ENCODE peak calls at places on chromosomes 2 and 18, in eight cellular contexts. Y, C, X, J, E, H, I and R are unnamed samples.

GRCh38 chr2:161199885-161200284 is 39.7 kb downstream of the TANK start:
- DNase-seq in X (peak; percentile 9), Y (no peak), C (no peak), I (no peak), J (no peak), E (no peak), H (no peak), R (no peak)

GRCh38 chr18:68713131-68713530 is 1.8 kb downstream of the TMX3 start:
- DNase-seq in H (no peak), Y (peak; percentile 51), C (no peak), E (no peak), J (no peak), X (no peak), I (no peak), R (no peak)

GRCh38 chr2:46379213-46380037 is 82.2 kb downstream of the EPAS1 start:
- DNase-seq in C (no peak), I (peak; percentile 54), X (no peak), Y (peak; percentile 36), J (no peak), E (peak; percentile 11), H (peak; percentile 73), R (no peak)

GRCh38 chr2:42959148-42959992 is 167.0 kb upstream of the HAAO start:
- DNase-seq in I (peak; percentile 97), C (no peak), E (peak; percentile 56), X (no peak), J (no peak), H (peak; percentile 67), Y (peak; percentile 42), R (no peak)

GRCh38 chr2:80078290-80079036 is 226.1 kb downstream of the LRRTM1 start:
- DNase-seq in J (no peak), I (no peak), Y (no peak), H (peak; percentile 86), C (no peak), E (no peak), X (no peak), R (no peak)

GRCh38 chr2:97714950-97715652 is 1.7 kb downstream of the ZAP70 start:
- DNase-seq in X (no peak), C (no peak), Y (peak; percentile 48), E (no peak), J (no peak), H (no peak), I (no peak), R (no peak)

GRCh38 chr2:237631029-237631785 is 3.8 kb downstream of the LRRFIP1 start:
- DNase-seq in X (no peak), E (peak; percentile 48), H (no peak), I (no peak), Y (no peak), J (no peak), C (no peak), R (no peak)

GRCh38 chr2:7899241-7899640 is 782.6 kb upstream of the ID2 start:
- DNase-seq in E (no peak), I (no peak), Y (no peak), J (no peak), H (no peak), X (no peak), C (no peak), R (no peak)

GRCh38 chr2:8229546-8229986 is 452.3 kb upstream of the ID2 start:
- DNase-seq in J (no peak), X (peak; percentile 76), E (peak; percentile 85), I (peak; percentile 81), Y (no peak), H (peak; percentile 71), C (no peak), R (no peak)

GRCh38 chr18:13264986-13265900 is 46.7 kb downstream of the LDLRAD4 start:
- DNase-seq in E (no peak), Y (no peak), C (no peak), X (no peak), J (no peak), I (no peak), H (no peak), R (no peak)

GRCh38 chr18:25843791-25844190 is 246.6 kb downstream of the SS18 start:
- DNase-seq in Y (no peak), X (no peak), I (no peak), H (no peak), J (no peak), C (no peak), E (no peak), R (no peak)

GRCh38 chr2:63053889-63054725 is 3.5 kb downstream of the OTX1 start:
- DNase-seq in J (peak; percentile 34), Y (peak; percentile 95), H (peak; percentile 19), C (peak; percentile 65), I (no peak), X (peak; percentile 69), E (no peak), R (peak; percentile 56)

GRCh38 chr2:113965644-113966043 is 75.8 kb downstream of the ACTR3 start:
- DNase-seq in I (peak; percentile 48), Y (peak; percentile 73), E (peak; percentile 39), C (peak; percentile 54), J (peak; percentile 30), X (no peak), H (no peak), R (peak; percentile 16)

GRCh38 chr2:237616373-237617304 is 10.7 kb upstream of the LRRFIP1 start:
- DNase-seq in C (no peak), I (peak; percentile 95), E (peak; percentile 83), H (peak; percentile 88), Y (no peak), X (no peak), J (no peak), R (no peak)

GRCh38 chr18:8615397-8616025 is 6.3 kb downstream of the RAB12 start:
- DNase-seq in I (peak; percentile 92), X (no peak), E (peak; percentile 95), C (no peak), J (no peak), H (peak; percentile 96), Y (no peak), R (no peak)

GRCh38 chr2:953975-954686 is 3.5 kb downstream of the SNTG2 start:
- DNase-seq in Y (peak; percentile 33), J (no peak), E (peak; percentile 9), X (no peak), H (peak; percentile 69), I (peak; percentile 39), C (no peak), R (no peak)

GRCh38 chr2:195543063-195543462 is 114.0 kb upstream of the SLC39A10 start:
- DNase-seq in X (no peak), Y (no peak), J (no peak), H (no peak), C (no peak), E (no peak), I (no peak), R (no peak)

GRCh38 chr2:59249441-59250330 is 1008.6 kb upstream of the FANCL start:
- DNase-seq in Y (no peak), E (no peak), I (no peak), H (no peak), C (no peak), X (no peak), J (peak; percentile 45), R (peak; percentile 12)

GRCh38 chr2:145088733-145089132 is 568.8 kb upstream of the ZEB2 start:
- DNase-seq in X (no peak), I (no peak), E (peak; percentile 28), C (no peak), J (no peak), H (peak; percentile 78), Y (no peak), R (no peak)

GRCh38 chr2:58515827-58516574 is 274.9 kb upstream of the FANCL start:
- DNase-seq in H (no peak), Y (no peak), C (no peak), J (no peak), E (no peak), X (no peak), I (no peak), R (no peak)

GRCh38 chr18:48967545-48967944 is 16.8 kb upstream of the SMAD7 start:
- DNase-seq in C (no peak), E (no peak), J (no peak), Y (no peak), I (no peak), H (no peak), X (no peak), R (no peak)

GRCh38 chr18:59660976-59661743 is 36.1 kb downstream of the CCBE1 start:
- DNase-seq in I (peak; percentile 88), H (peak; percentile 66), Y (no peak), C (no peak), X (no peak), E (peak; percentile 47), J (no peak), R (no peak)

GRCh38 chr2:137047369-137047768 is 282.0 kb downstream of the THSD7B start:
- DNase-seq in Y (no peak), X (no peak), C (no peak), J (no peak), E (no peak), H (no peak), I (no peak), R (no peak)

GRCh38 chr2:7857904-7858303 is 824.0 kb upstream of the ID2 start:
- DNase-seq in C (no peak), H (peak; percentile 48), J (no peak), X (no peak), I (no peak), Y (peak; percentile 43), E (peak; percentile 74), R (no peak)

GRCh38 chr18:3761266-3761665 is 311.3 kb downstream of the TGIF1 start:
- DNase-seq in Y (no peak), E (no peak), X (no peak), H (no peak), C (no peak), J (no peak), I (no peak), R (no peak)

GRCh38 chr2:17607379-17607778 is 66.9 kb downstream of the VSNL1 start:
- DNase-seq in H (no peak), Y (peak; percentile 11), J (no peak), X (no peak), C (no peak), I (no peak), E (no peak), R (no peak)
- TF ChIP-seq CTCF in H (no peak), Y (no peak), J (no peak), X (no peak), C (no peak), I (no peak), E (no peak), R (no peak)

GRCh38 chr2:207558106-207558505 is 28.3 kb downstream of the CREB1 start:
- DNase-seq in J (no peak), H (peak; percentile 79), C (no peak), I (peak; percentile 48), Y (no peak), E (peak; percentile 74), X (no peak), R (no peak)
- TF ChIP-seq CTCF in J (no peak), H (no peak), C (no peak), I (no peak), Y (no peak), E (no peak), X (no peak), R (no peak)

GRCh38 chr2:54084600-54084999 is 30.8 kb upstream of the ACYP2 start:
- DNase-seq in X (no peak), J (no peak), I (peak; percentile 38), C (peak; percentile 18), E (peak; percentile 19), Y (no peak), H (peak; percentile 40), R (no peak)
- TF ChIP-seq CTCF in X (peak; percentile 31), J (peak; percentile 33), I (peak; percentile 37), C (no peak), E (peak; percentile 18), Y (peak; percentile 62), H (peak; percentile 44), R (no peak)

DNA sequence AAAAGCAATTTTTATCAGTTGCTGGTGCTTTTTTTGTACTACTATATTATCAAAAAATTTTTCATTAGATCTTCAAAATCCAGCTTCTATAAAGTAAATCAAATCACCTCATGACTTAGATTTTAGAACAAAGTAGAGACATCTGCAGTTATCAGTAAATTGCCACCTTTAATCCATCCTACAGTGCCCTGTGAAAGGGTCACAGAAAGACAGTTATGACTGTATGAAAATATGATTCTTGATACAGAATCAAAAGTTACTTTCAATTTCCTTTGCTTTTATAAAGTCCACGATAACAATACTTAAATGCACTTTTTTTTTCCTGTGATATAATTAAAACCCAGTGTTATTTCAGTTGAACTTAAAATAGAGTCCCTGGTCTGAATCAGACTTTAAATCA is 61.4 kb downstream of the PRPF40A start:
- DNase-seq in J (no peak), H (no peak), C (no peak), Y (no peak), E (no peak), I (no peak), X (no peak), R (no peak)
- TF ChIP-seq CTCF in J (no peak), H (no peak), C (no peak), Y (no peak), E (no peak), I (no peak), X (no peak), R (no peak)